ENCODE peak calls at places on chromosomes 6 and 20, in eight cellular contexts. I, Z, T, P, M, C, F and G are unnamed samples.

GRCh38 chr20:6169251-6169650 is 46.4 kb upstream of the FERMT1 start:
- DNase-seq in I (peak), Z (no peak), T (no peak), P (no peak), M (no peak), C (no peak), F (no peak), G (no peak)

GRCh38 chr6:38400764-38401163 is 239.0 kb downstream of the BTBD9 start:
- DNase-seq in I (no peak), Z (no peak), T (no peak), P (no peak), M (no peak), C (no peak), F (no peak), G (no peak)

GRCh38 chr6:63352587-63353281 is 33.0 kb upstream of the LGSN start:
- DNase-seq in I (peak), Z (no peak), T (no peak), P (peak), M (peak), C (peak), F (no peak), G (no peak)

GRCh38 chr6:80605165-80605989 is 498.9 kb downstream of the BCKDHB start:
- DNase-seq in I (peak), Z (no peak), T (peak), P (no peak), M (no peak), C (no peak), F (no peak), G (no peak)

GRCh38 chr6:140671926-140672325 is 1297.5 kb upstream of the CITED2 start:
- DNase-seq in I (peak), Z (no peak), T (no peak), P (no peak), M (no peak), C (no peak), F (no peak), G (no peak)

GRCh38 chr6:31479933-31480535 is 17.9 kb upstream of the MICB start:
- DNase-seq in I (no peak), Z (no peak), T (no peak), P (no peak), M (no peak), C (no peak), F (no peak), G (no peak)

GRCh38 chr20:12306107-12306506 is 388.4 kb downstream of the BTBD3 start:
- DNase-seq in I (peak), Z (no peak), T (no peak), P (no peak), M (no peak), C (no peak), F (no peak), G (no peak)

GRCh38 chr6:104788400-104788799 is 71.3 kb downstream of the HACE1 start:
- DNase-seq in I (no peak), Z (no peak), T (no peak), P (no peak), M (no peak), C (no peak), F (no peak), G (no peak)

GRCh38 chr20:433300-433975 is 25.3 kb downstream of the RBCK1 start:
- DNase-seq in I (peak), Z (no peak), T (no peak), P (no peak), M (no peak), C (no peak), F (no peak), G (no peak)

GRCh38 chr6:55669133-55669532 is 90.1 kb upstream of the HMGCLL1 start:
- DNase-seq in I (no peak), Z (no peak), T (no peak), P (no peak), M (no peak), C (no peak), F (no peak), G (no peak)

GRCh38 chr6:135905604-135906300 is 54.3 kb downstream of the PDE7B start:
- DNase-seq in I (no peak), Z (no peak), T (no peak), P (no peak), M (no peak), C (no peak), F (no peak), G (no peak)

DNA sequence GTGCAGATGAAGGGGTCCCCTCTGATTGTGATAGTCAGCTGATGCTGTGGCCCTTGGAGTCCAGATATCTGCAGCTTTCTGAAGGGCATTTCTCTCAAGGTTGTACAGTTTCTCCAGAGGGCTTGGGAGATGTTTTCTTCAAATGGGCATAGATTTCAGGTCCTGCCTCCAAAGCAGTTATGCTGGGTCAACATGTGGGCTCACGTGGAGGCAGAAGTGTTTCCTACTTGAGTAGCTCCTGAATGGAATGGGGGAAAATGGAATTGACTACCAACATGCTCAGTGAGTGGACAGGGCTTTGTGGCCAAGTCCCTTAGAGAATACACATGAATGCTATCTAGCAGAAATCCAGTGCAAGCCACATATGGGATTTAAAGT is 360.7 kb downstream of the SAMD5 start:
- DNase-seq in I (no peak), Z (no peak), T (no peak), P (no peak), M (no peak), C (no peak), F (no peak), G (no peak)
- H3K4me3 ChIP-seq in I (no peak), Z (no peak), T (no peak), P (no peak), M (no peak), C (no peak), F (no peak), G (no peak)

GRCh38 chr6:15249371-15250019 is 3.6 kb downstream of the JARID2 start:
- DNase-seq in I (no peak), Z (no peak), T (no peak), P (no peak), M (no peak), C (no peak), F (no peak), G (no peak)

GRCh38 chr6:15247214-15247749 is 1.4 kb downstream of the JARID2 start:
- DNase-seq in I (no peak), Z (no peak), T (no peak), P (no peak), M (no peak), C (no peak), F (no peak), G (no peak)

GRCh38 chr6:15246217-15247211 is 645 bp downstream of the JARID2 start:
- DNase-seq in I (no peak), Z (no peak), T (no peak), P (no peak), M (no peak), C (no peak), F (no peak), G (no peak)

GRCh38 chr6:15248451-15249370 is 2.8 kb downstream of the JARID2 start:
- DNase-seq in I (peak), Z (peak), T (no peak), P (peak), M (peak), C (peak), F (peak), G (no peak)

GRCh38 chr6:15247750-15248450 is 2.0 kb downstream of the JARID2 start:
- DNase-seq in I (peak), Z (no peak), T (no peak), P (peak), M (no peak), C (peak), F (peak), G (no peak)
- TF ChIP-seq CTCF in I (no peak), Z (peak), T (no peak), P (peak), M (no peak), C (peak), F (peak), G (peak)

GRCh38 chr20:64038252-64038578 is 2.2 kb downstream of the C20orf204 start:
- DNase-seq in I (no peak), Z (no peak), T (no peak), P (no peak), M (no peak), C (no peak), F (no peak), G (no peak)
- H3K4me3 ChIP-seq in I (no peak), Z (peak), T (no peak), P (no peak), M (no peak), C (peak), F (peak), G (no peak)

GRCh38 chr6:5287966-5288297 is 26.6 kb downstream of the FARS2 start:
- DNase-seq in I (no peak), Z (no peak), T (no peak), P (no peak), M (no peak), C (peak), F (no peak), G (no peak)

GRCh38 chr6:5287205-5287965 is 26.1 kb downstream of the FARS2 start:
- DNase-seq in I (peak), Z (no peak), T (peak), P (no peak), M (peak), C (no peak), F (no peak), G (peak)

GRCh38 chr6:5286780-5287179 is 25.5 kb downstream of the FARS2 start:
- DNase-seq in I (no peak), Z (no peak), T (no peak), P (no peak), M (no peak), C (no peak), F (no peak), G (no peak)

GRCh38 chr6:5285526-5285925 is 24.2 kb downstream of the FARS2 start:
- DNase-seq in I (no peak), Z (no peak), T (no peak), P (no peak), M (no peak), C (no peak), F (no peak), G (no peak)

GRCh38 chr6:5285081-5285480 is 23.8 kb downstream of the FARS2 start:
- DNase-seq in I (no peak), Z (no peak), T (no peak), P (no peak), M (no peak), C (no peak), F (no peak), G (no peak)
- TF ChIP-seq CTCF in I (no peak), Z (no peak), T (no peak), P (no peak), M (no peak), C (no peak), F (no peak), G (no peak)

GRCh38 chr20:38673731-38674177 is 50.5 kb upstream of the SLC32A1 start:
- DNase-seq in I (no peak), Z (no peak), T (no peak), P (no peak), M (no peak), C (no peak), F (no peak), G (no peak)

GRCh38 chr20:38673261-38673660 is 51.0 kb upstream of the SLC32A1 start:
- DNase-seq in I (no peak), Z (no peak), T (no peak), P (no peak), M (no peak), C (no peak), F (no peak), G (no peak)

GRCh38 chr20:38676576-38676975 is 47.7 kb upstream of the SLC32A1 start:
- DNase-seq in I (no peak), Z (no peak), T (no peak), P (no peak), M (no peak), C (no peak), F (no peak), G (no peak)

GRCh38 chr20:38672504-38672903 is 51.8 kb upstream of the SLC32A1 start:
- DNase-seq in I (no peak), Z (no peak), T (no peak), P (no peak), M (no peak), C (no peak), F (no peak), G (no peak)

GRCh38 chr20:38674178-38675133 is 49.8 kb upstream of the SLC32A1 start:
- DNase-seq in I (peak), Z (no peak), T (no peak), P (no peak), M (peak), C (no peak), F (no peak), G (no peak)
- H3K4me3 ChIP-seq in I (peak), Z (peak), T (peak), P (peak), M (peak), C (peak), F (peak), G (peak)

GRCh38 chr20:16241911-16242310 is 331.3 kb downstream of the KIF16B start:
- DNase-seq in I (peak), Z (peak), T (no peak), P (no peak), M (no peak), C (no peak), F (no peak), G (no peak)
- TF ChIP-seq CTCF in I (no peak), Z (peak), T (no peak), P (no peak), M (no peak), C (no peak), F (no peak), G (no peak)